ENCODE peak calls at places on chromosomes 3 and 15, in seven cellular contexts. H is transverse colon, C is lower leg skin, W is A549, D is psoas muscle, Z is IMR-90, P is uterus. E is an unnamed sample.

GRCh38 chr3:44297255-44297654 is 41.3 kb upstream of the TCAIM start:
- DNase-seq in H (no peak), C (no peak), W (no peak), D (no peak), Z (no peak), P (no peak), E (no peak)

GRCh38 chr15:66931768-66932633 is 133.4 kb upstream of the SMAD3 start:
- DNase-seq in H (peak; percentile 79), C (peak; percentile 78), W (peak; percentile 96), D (no peak), Z (peak; percentile 63), P (no peak), E (no peak)

GRCh38 chr3:73141531-73141930 is 80.1 kb downstream of the EBLN2 start:
- DNase-seq in H (no peak), C (no peak), W (no peak), D (peak; percentile 88), Z (no peak), P (peak; percentile 67), E (peak; percentile 11)

GRCh38 chr3:84108442-84108971 is 850.3 kb upstream of the CADM2 start:
- DNase-seq in H (no peak), C (no peak), W (peak; percentile 21), D (no peak), Z (peak; percentile 77), P (no peak), E (no peak)

GRCh38 chr15:77421370-77421700 is 647 bp downstream of the HMG20A start:
- DNase-seq in H (peak; percentile 24), C (no peak), W (peak; percentile 28), D (peak; percentile 30), Z (peak; percentile 3), P (no peak), E (no peak)

GRCh38 chr15:80730931-80731330 is 35.8 kb downstream of the ABHD17C start:
- DNase-seq in H (no peak), C (no peak), W (no peak), D (no peak), Z (no peak), P (no peak), E (no peak)

GRCh38 chr3:143676021-143676420 is 172.2 kb downstream of the SLC9A9 start:
- DNase-seq in H (no peak), C (no peak), W (no peak), D (no peak), Z (no peak), P (no peak), E (no peak)

GRCh38 chr15:62834686-62835279 is 207.8 kb upstream of the TPM1 start:
- DNase-seq in H (peak; percentile 50), C (no peak), W (no peak), D (no peak), Z (no peak), P (no peak), E (no peak)

GRCh38 chr3:119759962-119760361 is 21.9 kb upstream of the NR1I2 start:
- DNase-seq in H (no peak), C (no peak), W (no peak), D (no peak), Z (no peak), P (no peak), E (no peak)

GRCh38 chr15:92365079-92365478 is 28.6 kb upstream of the ST8SIA2 start:
- DNase-seq in H (peak; percentile 34), C (no peak), W (no peak), D (no peak), Z (no peak), P (no peak), E (no peak)

GRCh38 chr15:62607643-62608042 is 434.9 kb upstream of the TPM1 start:
- DNase-seq in H (no peak), C (no peak), W (no peak), D (no peak), Z (peak; percentile 73), P (no peak), E (no peak)

GRCh38 chr3:12817341-12817705 is 20.8 kb downstream of the CAND2 start:
- DNase-seq in H (no peak), C (no peak), W (no peak), D (peak; percentile 71), Z (no peak), P (no peak), E (no peak)

GRCh38 chr3:81962396-81962795 is 201.0 kb upstream of the GBE1 start:
- DNase-seq in H (no peak), C (no peak), W (no peak), D (no peak), Z (no peak), P (no peak), E (no peak)

GRCh38 chr15:76336254-76337046 is at the start of gene ISL2:
- DNase-seq in H (peak; percentile 85), C (peak; percentile 92), W (peak; percentile 100), D (no peak), Z (peak; percentile 96), P (no peak), E (no peak)

GRCh38 chr3:183815951-183816475 is 9.4 kb downstream of the MAP6D1 start:
- DNase-seq in H (no peak), C (peak; percentile 57), W (no peak), D (no peak), Z (no peak), P (no peak), E (no peak)

GRCh38 chr15:95840004-95840403 is 490.5 kb upstream of the NR2F2 start:
- DNase-seq in H (no peak), C (no peak), W (no peak), D (peak; percentile 72), Z (peak; percentile 93), P (peak; percentile 64), E (peak; percentile 57)

GRCh38 chr15:59315914-59316428 is 56.7 kb downstream of the MYO1E start:
- DNase-seq in H (no peak), C (peak; percentile 37), W (no peak), D (no peak), Z (peak; percentile 51), P (no peak), E (peak; percentile 79)

GRCh38 chr15:45842151-45842550 is 207.3 kb downstream of the SQOR start:
- DNase-seq in H (peak; percentile 18), C (no peak), W (no peak), D (no peak), Z (no peak), P (no peak), E (no peak)

GRCh38 chr15:81885135-81885534 is 160.7 kb downstream of the MEX3B start:
- DNase-seq in H (no peak), C (no peak), W (no peak), D (no peak), Z (no peak), P (no peak), E (no peak)

GRCh38 chr15:99425666-99426301 is 140.0 kb upstream of the MEF2A start:
- DNase-seq in H (peak; percentile 11), C (no peak), W (no peak), D (peak; percentile 58), Z (no peak), P (peak; percentile 42), E (no peak)

GRCh38 chr3:136070334-136070733 is 104.8 kb downstream of the PPP2R3A start:
- DNase-seq in H (no peak), C (no peak), W (no peak), D (no peak), Z (peak; percentile 92), P (peak; percentile 51), E (no peak)

GRCh38 chr15:77632760-77633133 is at the start of gene LINGO1:
- DNase-seq in H (no peak), C (no peak), W (peak; percentile 46), D (no peak), Z (no peak), P (no peak), E (no peak)

GRCh38 chr15:92570391-92570790 is 85.2 kb downstream of the FAM174B start:
- DNase-seq in H (no peak), C (no peak), W (no peak), D (no peak), Z (no peak), P (no peak), E (no peak)

GRCh38 chr3:28668377-28668721 is 319.7 kb upstream of the AZI2 start:
- DNase-seq in H (no peak), C (no peak), W (no peak), D (no peak), Z (no peak), P (no peak), E (no peak)

GRCh38 chr3:38579146-38579545 is 70.3 kb downstream of the SCN5A start:
- DNase-seq in H (no peak), C (peak; percentile 78), W (no peak), D (peak; percentile 69), Z (no peak), P (no peak), E (no peak)

DNA sequence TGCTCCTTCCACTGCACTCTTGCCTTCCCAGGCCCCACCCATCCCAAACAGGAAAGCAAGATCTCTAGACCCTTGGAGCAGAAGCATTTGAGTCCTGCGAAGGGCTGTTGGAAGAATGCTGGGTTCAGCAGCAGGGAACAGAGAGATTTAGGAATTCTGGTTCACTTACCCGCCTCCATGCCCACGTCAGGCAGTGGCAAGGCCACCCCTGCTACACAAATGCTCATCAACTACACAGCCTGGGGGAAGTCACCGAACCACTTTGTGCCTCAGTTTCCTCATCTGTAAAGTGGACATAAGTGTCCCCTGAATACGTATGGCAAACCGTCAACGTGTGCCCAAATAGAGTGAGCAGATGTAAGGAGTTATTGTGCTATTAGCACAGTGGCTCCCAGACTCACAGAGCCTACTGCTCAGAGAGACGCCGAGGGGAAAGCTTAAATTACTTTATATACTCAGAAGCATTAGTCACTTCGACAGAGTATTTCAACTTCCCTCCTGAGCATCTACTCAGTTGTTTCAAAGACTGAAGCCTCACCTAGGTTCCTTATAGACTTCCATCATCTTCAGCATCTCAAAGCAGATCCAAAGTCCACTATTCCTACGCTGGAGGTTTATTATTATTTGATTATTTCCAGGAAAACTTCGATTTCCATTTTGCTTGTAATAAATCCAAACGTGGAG is 906 bp downstream of the HOMER2 start:
- DNase-seq in H (no peak), C (no peak), W (peak; percentile 28), D (no peak), Z (no peak), P (no peak), E (no peak)
- H3K4me3 ChIP-seq in H (peak overlapping the region; percentile 50), C (peak overlapping the region; percentile 42), W (peak overlapping the region; percentile 75), D (peak overlapping the region; percentile 80), Z (no peak overlapping the region), P (peak overlapping the region; percentile 36), E (peak overlapping the region; percentile 38)

GRCh38 chr3:66372681-66373350 is 128.0 kb downstream of the LRIG1 start:
- DNase-seq in H (peak; percentile 50), C (peak; percentile 73), W (no peak), D (no peak), Z (peak; percentile 20), P (no peak), E (no peak)
- TF ChIP-seq CTCF in H (peak; percentile 15), C (no peak), W (no peak), D (peak; percentile 31), Z (peak; percentile 38), P (no peak), E (peak; percentile 43)

GRCh38 chr3:126213376-126214044 is 33.1 kb upstream of the ALDH1L1 start:
- DNase-seq in H (no peak), C (no peak), W (no peak), D (peak; percentile 52), Z (no peak), P (no peak), E (no peak)
- H3K4me3 ChIP-seq in H (peak overlapping the region; percentile 34), C (peak overlapping the region; percentile 4), W (peak overlapping the region; percentile 42), D (peak overlapping the region; percentile 74), Z (peak overlapping the region; percentile 10), P (peak overlapping the region; percentile 58), E (peak overlapping the region; percentile 26)

DNA sequence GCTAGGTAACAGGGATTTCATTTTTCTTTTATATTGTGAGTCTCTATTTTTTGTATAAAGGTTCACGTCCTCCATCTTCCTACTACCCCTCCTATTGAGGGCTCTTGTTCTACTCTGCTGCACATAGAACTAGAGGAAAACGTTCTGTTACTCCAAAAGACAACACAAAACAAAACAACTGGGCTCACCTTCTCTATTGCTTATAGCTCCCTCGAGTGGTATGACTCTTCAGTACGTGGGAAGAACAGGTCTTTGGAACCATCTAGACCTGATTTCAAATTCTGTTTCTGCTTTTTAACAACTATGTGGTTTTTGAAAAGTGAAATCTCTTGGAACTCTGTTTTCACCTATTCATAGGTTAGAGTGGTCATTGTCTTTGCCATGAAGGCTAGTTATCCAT is 515.3 kb downstream of the SOX2 start:
- DNase-seq in H (no peak), C (no peak), W (no peak), D (no peak), Z (no peak), P (no peak), E (no peak)
- TF ChIP-seq CTCF in H (no peak), C (no peak), W (no peak), D (no peak), Z (no peak), P (no peak), E (no peak)